ENCODE peak calls at places on chromosome 17, in four cellular contexts. J is body of pancreas, V is breast epithelium, P is neural crest cell. W is an unnamed sample.

GRCh38 chr17:71084219-71084618 is 914.9 kb downstream of the KCNJ2 start:
- DNase-seq in P (peak; percentile 27), V (no peak), J (peak; percentile 49), W (no peak)

GRCh38 chr17:79667746-79668145 is 56.9 kb upstream of the RBFOX3 start:
- DNase-seq in J (no peak), V (peak; percentile 15), P (no peak), W (no peak)

GRCh38 chr17:57604771-57605733 is 140.0 kb downstream of the CCDC182 start:
- DNase-seq in V (peak; percentile 24), J (no peak), P (no peak), W (no peak)

GRCh38 chr17:57114085-57114673 is 29.1 kb downstream of the AKAP1 start:
- DNase-seq in J (peak; percentile 59), P (peak; percentile 77), V (no peak), W (peak; percentile 56)

GRCh38 chr17:44599298-44600175 is 42.3 kb downstream of the FZD2 start:
- DNase-seq in P (no peak), V (no peak), J (peak; percentile 20), W (no peak)

GRCh38 chr17:49913226-49914095 is 55.5 kb upstream of the DLX4 start:
- DNase-seq in P (no peak), J (no peak), V (no peak), W (no peak)

GRCh38 chr17:48333034-48333491 is 97.0 kb downstream of the SKAP1 start:
- DNase-seq in J (no peak), V (no peak), P (no peak), W (no peak)

GRCh38 chr17:18967806-18968744 is 16.1 kb downstream of the SLC5A10 start:
- DNase-seq in V (no peak), P (no peak), J (no peak), W (no peak)

GRCh38 chr17:74698069-74698468 is 14.7 kb downstream of the CD300LF start:
- DNase-seq in V (no peak), P (no peak), J (no peak), W (no peak)

GRCh38 chr17:56665864-56666263 is 72.4 kb downstream of the NOG start:
- DNase-seq in V (no peak), J (no peak), P (no peak), W (no peak)

GRCh38 chr17:80791758-80792284 is 199.8 kb upstream of the CHMP6 start:
- DNase-seq in P (no peak), J (peak; percentile 21), V (peak; percentile 55), W (no peak)

GRCh38 chr17:79874329-79874981 is 35.2 kb upstream of the CBX4 start:
- DNase-seq in J (no peak), V (no peak), P (peak; percentile 25), W (no peak)

GRCh38 chr17:65564793-65565192 is 3.3 kb upstream of the AXIN2 start:
- DNase-seq in P (no peak), J (peak; percentile 67), V (no peak), W (no peak)

DNA sequence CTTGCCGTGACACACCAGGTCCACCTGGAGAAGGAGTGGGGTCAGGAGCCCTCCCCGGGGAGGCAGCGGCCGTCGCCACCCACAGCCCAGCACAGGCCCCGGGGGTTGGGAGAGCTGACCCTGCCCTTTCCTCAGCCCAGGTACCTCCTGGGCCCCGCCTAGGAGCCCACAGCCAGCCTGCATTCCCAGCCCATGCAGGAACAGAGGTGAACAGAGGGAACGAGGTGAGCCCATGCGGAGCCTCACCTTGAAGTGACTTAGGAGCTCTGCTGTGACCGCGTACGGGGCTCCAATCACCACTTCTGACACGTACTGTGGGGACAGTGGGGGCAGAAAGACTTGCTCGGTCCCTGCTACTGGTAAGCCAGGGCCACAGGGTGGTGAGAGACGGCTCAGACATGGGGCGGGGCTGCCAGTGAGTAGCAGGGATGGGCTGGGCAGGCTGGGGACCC is 3.4 kb downstream of the NPB start:
- DNase-seq in P (no peak), J (no peak), V (no peak), W (no peak)
- TF ChIP-seq CTCF in P (no peak), J (no peak), V (no peak), W (no peak)

DNA sequence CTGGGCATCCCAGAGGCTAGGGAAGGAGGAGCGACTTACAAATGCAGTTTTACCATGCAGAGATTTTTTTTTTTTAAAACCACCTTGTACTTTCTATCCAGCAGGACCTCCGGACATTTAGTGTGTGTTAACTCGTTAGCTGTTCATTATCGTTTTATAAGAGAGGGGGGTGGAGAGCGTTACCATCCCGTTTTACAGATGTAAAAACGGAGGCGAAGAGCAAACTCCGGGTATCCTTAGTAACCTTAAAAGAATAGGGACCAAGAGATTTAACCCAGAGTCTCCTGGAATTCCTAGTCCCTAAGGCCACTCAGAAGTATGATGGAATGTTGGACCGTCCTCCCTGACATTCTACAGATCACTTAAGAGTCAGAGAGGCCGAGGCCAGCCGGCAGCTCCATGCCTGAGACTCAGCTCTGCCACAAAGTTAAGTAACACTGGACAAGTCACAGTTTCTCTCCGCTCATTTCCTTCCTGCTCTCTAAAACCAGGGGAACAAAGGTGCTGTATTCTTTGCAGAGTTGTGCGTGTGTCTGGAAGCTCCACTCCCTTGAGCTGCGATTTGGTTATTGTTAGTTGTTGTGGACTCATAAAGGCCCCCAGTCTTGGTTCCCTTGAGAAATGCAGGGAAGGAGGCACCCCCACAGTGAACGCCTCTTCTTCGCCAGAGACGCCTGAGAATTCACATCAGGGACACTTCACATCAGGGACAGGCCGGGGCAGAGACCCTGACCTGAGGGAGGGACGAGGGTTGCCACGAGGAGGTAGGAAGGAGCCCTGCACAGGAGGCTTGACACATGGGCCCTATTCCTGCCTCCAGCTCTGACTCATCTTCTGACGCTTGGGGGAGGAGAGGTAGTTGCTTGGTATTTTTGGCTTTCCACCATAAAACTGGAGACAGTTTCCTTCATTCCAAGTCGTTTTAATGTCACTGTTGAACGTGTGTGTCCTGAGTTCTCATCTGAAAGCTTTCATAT is 1.2 kb downstream of the DUSP14 start:
- DNase-seq in V (no peak), J (no peak), P (peak; percentile 14), W (no peak)
- TF ChIP-seq CTCF in V (no peak), J (no peak), P (no peak), W (no peak)

DNA sequence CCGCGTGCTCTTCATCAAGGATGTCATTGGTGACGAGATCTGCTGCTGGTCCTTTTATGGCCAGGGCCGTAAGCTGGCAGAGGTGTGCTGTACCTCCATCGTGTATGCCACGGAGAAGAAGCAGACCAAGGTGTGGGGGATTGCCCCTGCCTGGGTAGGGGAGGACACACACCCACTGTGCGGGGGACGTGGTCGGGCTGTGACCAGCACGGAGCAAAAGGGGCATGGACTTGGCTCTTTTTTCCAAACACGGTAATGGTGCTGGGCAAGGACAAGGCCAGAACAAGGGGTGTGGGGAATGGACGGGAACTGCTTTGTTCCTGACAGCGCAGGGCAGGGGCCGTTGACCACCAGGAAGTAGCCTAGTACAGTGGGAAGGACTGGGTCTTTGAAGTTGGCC is 6.8 kb downstream of the TNFAIP1 start:
- DNase-seq in J (no peak), V (no peak), P (no peak), W (no peak)
- TF ChIP-seq CTCF in J (no peak), V (no peak), P (no peak), W (no peak)

GRCh38 chr17:68740555-68741447 is 139.6 kb upstream of the FAM20A start:
- DNase-seq in P (no peak), J (no peak), V (no peak), W (no peak)
- TF ChIP-seq CTCF in P (peak; percentile 29), J (no peak), V (no peak), W (no peak)

GRCh38 chr17:32591428-32591827 is 104.6 kb downstream of the CDK5R1 start:
- DNase-seq in J (no peak), V (no peak), P (no peak), W (no peak)

GRCh38 chr17:32590974-32591373 is 104.2 kb downstream of the CDK5R1 start:
- DNase-seq in V (no peak), J (no peak), P (no peak), W (no peak)

GRCh38 chr17:32586666-32587065 is 99.9 kb downstream of the CDK5R1 start:
- DNase-seq in P (no peak), J (no peak), V (no peak), W (no peak)

GRCh38 chr17:32588135-32588534 is 101.3 kb downstream of the CDK5R1 start:
- DNase-seq in P (no peak), V (no peak), J (no peak), W (no peak)

DNA sequence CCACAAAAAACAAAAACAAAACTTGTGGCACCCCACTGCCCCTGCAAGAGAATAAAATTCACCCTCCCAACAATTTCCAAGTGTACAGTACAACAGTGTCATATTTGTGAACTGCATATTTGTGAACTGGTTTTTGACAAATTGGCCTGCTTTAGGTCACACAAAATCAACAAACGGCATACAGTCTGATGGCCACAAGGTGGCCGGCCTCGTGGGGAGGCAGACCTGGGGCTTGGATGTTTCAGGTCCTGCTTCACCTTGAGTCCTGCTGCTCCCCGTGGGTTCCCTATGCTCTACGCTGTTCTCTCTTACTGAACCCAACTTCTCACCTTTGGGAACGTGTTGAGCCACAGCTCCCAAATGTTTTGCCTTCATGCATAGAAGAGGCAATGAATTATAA is 102.2 kb downstream of the CDK5R1 start:
- DNase-seq in P (no peak), V (no peak), J (no peak), W (no peak)
- TF ChIP-seq CTCF in P (peak; percentile 51), V (no peak), J (no peak), W (peak; percentile 48)

GRCh38 chr17:77636835-77637806 is 321.4 kb upstream of the TNRC6C start:
- DNase-seq in P (no peak), J (no peak), V (no peak), W (no peak)

GRCh38 chr17:77634710-77635109 is 323.8 kb upstream of the TNRC6C start:
- DNase-seq in V (no peak), P (no peak), J (no peak), W (no peak)

GRCh38 chr17:77631307-77631706 is 327.2 kb upstream of the TNRC6C start:
- DNase-seq in P (no peak), J (no peak), V (no peak), W (no peak)

GRCh38 chr17:77635176-77635575 is 323.3 kb upstream of the TNRC6C start:
- DNase-seq in V (no peak), J (no peak), P (no peak), W (no peak)

GRCh38 chr17:77632619-77633018 is 325.9 kb upstream of the TNRC6C start:
- DNase-seq in J (no peak), P (no peak), V (no peak), W (no peak)
- TF ChIP-seq CTCF in J (no peak), P (no peak), V (no peak), W (no peak)